ENCODE peak calls at places on chromosomes 11 and 22, in four cellular contexts. One of them, this sample, is unnamed.

GRCh38 chr11:57639321-57640067 is 10.2 kb downstream of the YPEL4 start:
- DNase-seq in fibroblast of lung: peak
- DNase-seq in WTC11: peak
- DNase-seq in kidney: no peak
- DNase-seq in this sample: no peak

GRCh38 chr11:100851129-100851528 is 164.0 kb downstream of the ARHGAP42 start:
- DNase-seq in fibroblast of lung: peak
- DNase-seq in kidney: no peak
- DNase-seq in WTC11: no peak
- DNase-seq in this sample: peak

GRCh38 chr11:105219269-105219668 is 79.7 kb upstream of the CARD18 start:
- DNase-seq in kidney: no peak
- DNase-seq in fibroblast of lung: no peak
- DNase-seq in WTC11: peak
- DNase-seq in this sample: no peak

GRCh38 chr11:12287374-12288211 is 89.8 kb upstream of the PARVA start:
- DNase-seq in fibroblast of lung: peak
- DNase-seq in kidney: peak
- DNase-seq in WTC11: peak
- DNase-seq in this sample: peak

GRCh38 chr22:22480940-22481339 is 27.6 kb downstream of the ZNF280B start:
- DNase-seq in WTC11: no peak
- DNase-seq in kidney: no peak
- DNase-seq in fibroblast of lung: no peak
- DNase-seq in this sample: no peak

GRCh38 chr11:102599642-102600261 is 25.4 kb downstream of the MMP20 start:
- DNase-seq in kidney: no peak
- DNase-seq in fibroblast of lung: peak
- DNase-seq in WTC11: no peak
- DNase-seq in this sample: peak

GRCh38 chr11:128553662-128554392 is 33.5 kb downstream of the ETS1 start:
- DNase-seq in WTC11: no peak
- DNase-seq in kidney: no peak
- DNase-seq in fibroblast of lung: no peak
- DNase-seq in this sample: peak

GRCh38 chr11:121535122-121535796 is 82.5 kb upstream of the SORL1-AS1 start:
- DNase-seq in fibroblast of lung: peak
- DNase-seq in WTC11: no peak
- DNase-seq in kidney: no peak
- DNase-seq in this sample: no peak

GRCh38 chr22:50544078-50544745 is 1.5 kb upstream of the KLHDC7B start:
- DNase-seq in kidney: peak
- DNase-seq in fibroblast of lung: peak
- DNase-seq in WTC11: peak
- DNase-seq in this sample: peak

GRCh38 chr11:118791961-118792578 is 1.1 kb upstream of the DDX6 start:
- DNase-seq in fibroblast of lung: no peak
- DNase-seq in kidney: peak
- DNase-seq in WTC11: peak
- DNase-seq in this sample: no peak

GRCh38 chr11:33001281-33001680 is 14.4 kb upstream of the DEPDC7 start:
- DNase-seq in kidney: no peak
- DNase-seq in fibroblast of lung: no peak
- DNase-seq in WTC11: no peak
- DNase-seq in this sample: no peak

GRCh38 chr11:118263694-118264567 is at the start of gene MPZL2:
- DNase-seq in fibroblast of lung: no peak
- DNase-seq in WTC11: peak
- DNase-seq in kidney: peak
- DNase-seq in this sample: no peak

GRCh38 chr22:27244328-27244727 is 557.2 kb downstream of the MN1 start:
- DNase-seq in kidney: no peak
- DNase-seq in WTC11: no peak
- DNase-seq in fibroblast of lung: no peak
- DNase-seq in this sample: no peak

DNA sequence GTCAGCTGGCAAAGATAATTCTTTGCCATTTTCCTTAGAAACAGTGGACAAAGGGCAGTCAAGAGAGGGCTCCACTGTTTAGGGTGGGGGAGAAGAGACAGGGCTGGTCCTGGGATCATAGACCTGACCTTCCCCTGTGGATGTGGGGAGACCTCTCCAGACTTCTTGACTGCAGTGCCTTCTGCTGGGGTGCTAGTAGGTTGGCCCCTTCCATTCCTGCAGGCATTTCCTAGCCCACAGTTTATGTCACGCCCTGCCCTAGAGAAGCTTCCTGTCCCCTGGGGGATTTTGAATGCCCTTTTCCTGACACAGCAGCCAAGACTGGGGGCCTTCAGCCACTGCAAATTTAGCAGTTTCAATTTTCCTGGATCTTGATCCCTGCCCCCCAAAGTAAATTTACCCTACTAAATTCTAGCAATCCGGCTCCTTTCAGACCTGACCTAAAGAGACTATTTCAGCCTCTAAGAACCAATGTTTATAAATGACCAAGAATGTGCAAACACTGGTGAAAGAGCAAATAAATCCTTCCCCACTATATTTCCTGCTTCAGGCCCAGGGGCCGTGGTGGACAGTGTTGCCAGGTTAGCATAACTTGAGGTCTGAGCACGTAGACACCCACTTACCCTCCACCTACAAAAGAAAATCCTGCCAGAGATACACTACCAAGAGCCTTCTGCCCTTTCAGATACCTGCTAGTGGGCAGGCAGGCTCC is 58.4 kb downstream of the PPFIBP2 start:
- DNase-seq in WTC11: no peak
- DNase-seq in fibroblast of lung: no peak
- DNase-seq in kidney: no peak
- DNase-seq in this sample: no peak
- TF ChIP-seq CTCF in WTC11: peak
- TF ChIP-seq CTCF in fibroblast of lung: no peak
- TF ChIP-seq CTCF in kidney: no peak
- TF ChIP-seq CTCF in this sample: peak

GRCh38 chr11:66912963-66913362 is 45.2 kb downstream of the PC start:
- DNase-seq in fibroblast of lung: no peak
- DNase-seq in WTC11: no peak
- DNase-seq in kidney: no peak
- DNase-seq in this sample: no peak

GRCh38 chr11:66910669-66911068 is 47.5 kb downstream of the PC start:
- DNase-seq in fibroblast of lung: no peak
- DNase-seq in kidney: peak
- DNase-seq in WTC11: no peak
- DNase-seq in this sample: no peak

GRCh38 chr11:66910016-66910415 is 48.2 kb downstream of the PC start:
- DNase-seq in fibroblast of lung: no peak
- DNase-seq in kidney: no peak
- DNase-seq in WTC11: no peak
- DNase-seq in this sample: no peak

GRCh38 chr11:66914505-66914904 is 43.7 kb downstream of the PC start:
- DNase-seq in kidney: no peak
- DNase-seq in fibroblast of lung: no peak
- DNase-seq in WTC11: no peak
- DNase-seq in this sample: no peak

GRCh38 chr11:66912361-66912760 is 45.8 kb downstream of the PC start:
- DNase-seq in WTC11: no peak
- DNase-seq in fibroblast of lung: no peak
- DNase-seq in kidney: peak
- DNase-seq in this sample: no peak
- TF ChIP-seq CTCF in WTC11: no peak
- TF ChIP-seq CTCF in fibroblast of lung: no peak
- TF ChIP-seq CTCF in kidney: no peak
- TF ChIP-seq CTCF in this sample: no peak

GRCh38 chr11:134571301-134571700 is 159.3 kb upstream of the B3GAT1 start:
- DNase-seq in WTC11: no peak
- DNase-seq in fibroblast of lung: no peak
- DNase-seq in kidney: no peak
- DNase-seq in this sample: no peak
- TF ChIP-seq CTCF in WTC11: no peak
- TF ChIP-seq CTCF in fibroblast of lung: no peak
- TF ChIP-seq CTCF in kidney: no peak
- TF ChIP-seq CTCF in this sample: no peak

GRCh38 chr11:120241277-120241676 is 1.3 kb downstream of the POU2F3 start:
- DNase-seq in kidney: no peak
- DNase-seq in WTC11: no peak
- DNase-seq in fibroblast of lung: no peak
- DNase-seq in this sample: no peak

GRCh38 chr11:120240866-120241265 is 926 bp downstream of the POU2F3 start:
- DNase-seq in fibroblast of lung: no peak
- DNase-seq in WTC11: no peak
- DNase-seq in kidney: no peak
- DNase-seq in this sample: no peak

GRCh38 chr11:120243221-120243620 is 3.3 kb downstream of the POU2F3 start:
- DNase-seq in WTC11: no peak
- DNase-seq in fibroblast of lung: no peak
- DNase-seq in kidney: no peak
- DNase-seq in this sample: no peak

GRCh38 chr11:120238968-120239620 is 846 bp upstream of the POU2F3 start:
- DNase-seq in kidney: no peak
- DNase-seq in fibroblast of lung: no peak
- DNase-seq in WTC11: no peak
- DNase-seq in this sample: no peak

GRCh38 chr11:120239713-120240640 is at the start of gene POU2F3:
- DNase-seq in WTC11: peak
- DNase-seq in fibroblast of lung: no peak
- DNase-seq in kidney: no peak
- DNase-seq in this sample: no peak
- TF ChIP-seq CTCF in WTC11: peak
- TF ChIP-seq CTCF in fibroblast of lung: no peak
- TF ChIP-seq CTCF in kidney: no peak
- TF ChIP-seq CTCF in this sample: peak

GRCh38 chr11:27495710-27496300 is 10.8 kb downstream of the LIN7C start:
- DNase-seq in WTC11: no peak
- DNase-seq in kidney: no peak
- DNase-seq in fibroblast of lung: no peak
- DNase-seq in this sample: no peak

GRCh38 chr11:27501102-27501501 is 5.5 kb downstream of the LIN7C start:
- DNase-seq in fibroblast of lung: no peak
- DNase-seq in kidney: no peak
- DNase-seq in WTC11: no peak
- DNase-seq in this sample: no peak

GRCh38 chr11:27496461-27496860 is 10.1 kb downstream of the LIN7C start:
- DNase-seq in WTC11: no peak
- DNase-seq in kidney: no peak
- DNase-seq in fibroblast of lung: peak
- DNase-seq in this sample: no peak

GRCh38 chr11:27497911-27498310 is 8.7 kb downstream of the LIN7C start:
- DNase-seq in fibroblast of lung: no peak
- DNase-seq in kidney: no peak
- DNase-seq in WTC11: no peak
- DNase-seq in this sample: no peak

DNA sequence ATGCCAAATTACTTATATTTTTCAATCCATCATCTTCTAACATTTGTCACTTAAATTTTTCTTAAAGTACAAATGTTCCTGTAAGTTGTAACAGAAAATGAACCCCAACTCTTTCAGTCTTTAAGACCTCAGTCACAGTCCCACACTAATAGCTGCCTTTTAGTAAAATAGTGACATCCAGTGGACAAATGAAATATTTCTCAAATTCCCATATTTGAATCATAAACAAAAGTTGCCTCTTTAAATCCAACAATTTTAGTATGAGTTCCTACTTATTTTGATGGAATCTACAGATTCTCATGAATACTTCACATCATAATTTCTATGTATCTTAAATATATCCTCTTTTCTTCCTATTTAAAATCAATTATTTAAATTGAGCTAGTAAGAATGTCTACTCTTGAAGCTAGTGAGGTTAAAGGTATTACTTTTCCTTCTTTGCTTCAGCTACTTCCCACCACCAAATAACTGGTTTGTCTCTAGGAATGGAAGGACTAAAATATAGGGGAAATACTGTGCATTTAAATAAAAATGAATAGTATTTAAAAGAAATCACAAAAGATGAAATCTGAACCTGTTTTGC is 9.2 kb downstream of the LIN7C start:
- DNase-seq in kidney: no peak
- DNase-seq in fibroblast of lung: peak
- DNase-seq in WTC11: no peak
- DNase-seq in this sample: peak
- TF ChIP-seq CTCF in kidney: peak
- TF ChIP-seq CTCF in fibroblast of lung: peak
- TF ChIP-seq CTCF in WTC11: no peak
- TF ChIP-seq CTCF in this sample: peak

GRCh38 chr11:110243804-110244203 is 52.6 kb downstream of the RDX start:
- DNase-seq in WTC11: no peak
- DNase-seq in kidney: no peak
- DNase-seq in fibroblast of lung: no peak
- DNase-seq in this sample: no peak

GRCh38 chr11:110253525-110253924 is 42.9 kb downstream of the RDX start:
- DNase-seq in fibroblast of lung: no peak
- DNase-seq in kidney: no peak
- DNase-seq in WTC11: no peak
- DNase-seq in this sample: no peak

GRCh38 chr11:110251837-110252236 is 44.6 kb downstream of the RDX start:
- DNase-seq in fibroblast of lung: peak
- DNase-seq in WTC11: no peak
- DNase-seq in kidney: no peak
- DNase-seq in this sample: peak

GRCh38 chr11:110250168-110250567 is 46.2 kb downstream of the RDX start:
- DNase-seq in kidney: no peak
- DNase-seq in WTC11: no peak
- DNase-seq in fibroblast of lung: no peak
- DNase-seq in this sample: no peak

DNA sequence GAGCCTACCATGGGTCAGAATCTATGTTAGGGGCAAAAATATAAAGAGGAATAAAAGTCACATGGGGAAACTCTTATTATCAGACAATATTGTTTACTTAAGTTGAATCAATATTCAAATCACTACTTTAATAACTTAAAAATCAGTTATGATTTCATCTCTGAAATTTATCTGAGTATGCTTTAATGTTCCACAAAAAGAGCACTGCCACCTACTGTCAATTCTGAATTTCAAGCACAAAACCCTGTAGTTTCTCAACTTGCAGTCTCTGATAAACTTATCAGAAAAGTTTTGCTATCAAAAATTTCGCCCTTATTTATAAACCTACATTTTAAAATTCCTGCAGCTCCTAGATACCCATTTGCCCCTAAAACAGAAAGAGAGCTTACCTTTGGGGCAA is 47.3 kb downstream of the RDX start:
- DNase-seq in fibroblast of lung: no peak
- DNase-seq in WTC11: no peak
- DNase-seq in kidney: no peak
- DNase-seq in this sample: no peak
- TF ChIP-seq CTCF in fibroblast of lung: peak
- TF ChIP-seq CTCF in WTC11: no peak
- TF ChIP-seq CTCF in kidney: peak
- TF ChIP-seq CTCF in this sample: peak

DNA sequence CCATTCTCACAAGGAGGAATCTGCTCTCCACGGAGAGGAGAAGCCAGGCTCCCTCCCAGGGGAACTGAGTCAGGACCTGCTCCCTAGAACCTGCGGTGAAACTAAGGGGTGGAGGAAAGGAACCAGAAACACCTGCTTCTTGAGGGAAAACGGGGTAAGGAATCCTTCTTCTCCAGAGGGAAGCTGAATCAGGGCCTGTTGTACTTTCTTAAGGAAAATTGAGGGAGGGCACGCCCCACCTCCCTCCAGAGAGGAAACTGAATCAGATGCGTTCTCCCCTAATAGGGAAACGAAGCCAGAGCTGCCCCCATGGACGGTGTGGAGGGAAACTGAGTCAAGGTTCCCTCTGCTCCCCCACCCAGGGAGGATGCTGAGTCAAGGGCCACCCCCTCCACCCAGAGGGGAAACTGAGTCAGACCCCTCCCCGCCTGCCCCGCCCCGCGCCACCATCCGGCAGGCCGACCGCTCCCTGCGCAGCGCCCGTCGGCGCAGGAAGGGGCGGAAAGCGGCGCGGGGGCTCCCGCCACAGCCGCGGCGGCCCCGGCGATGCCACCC is 392 bp downstream of the RELA start:
- DNase-seq in WTC11: no peak
- DNase-seq in kidney: no peak
- DNase-seq in fibroblast of lung: peak
- DNase-seq in this sample: no peak
- TF ChIP-seq CTCF in WTC11: no peak
- TF ChIP-seq CTCF in kidney: no peak
- TF ChIP-seq CTCF in fibroblast of lung: no peak
- TF ChIP-seq CTCF in this sample: no peak

This sample was measured in HFFc6.